ENCODE peak calls at places on chromosomes 3 and 15, in ten cellular contexts. One of them, this sample, is unnamed.

GRCh38 chr3:66138336-66139234 is 82.2 kb upstream of the SLC25A26 start:
- DNase-seq in dermis blood vessel endothelial cell: peak
- DNase-seq in G401: peak
- DNase-seq in uterus: peak
- DNase-seq in NCI-H774: peak
- DNase-seq in right cardiac atrium: peak
- DNase-seq in activated CD4-positive, CD25-positive, alpha-beta regulatory T cell: no peak
- DNase-seq in esophagus muscularis mucosa: no peak
- DNase-seq in T-cell: no peak
- DNase-seq in left cardiac atrium: peak
- DNase-seq in this sample: no peak

GRCh38 chr3:195080571-195081141 is 190.3 kb downstream of the XXYLT1 start:
- DNase-seq in dermis blood vessel endothelial cell: no peak
- DNase-seq in G401: peak
- DNase-seq in uterus: no peak
- DNase-seq in NCI-H774: no peak
- DNase-seq in right cardiac atrium: peak
- DNase-seq in activated CD4-positive, CD25-positive, alpha-beta regulatory T cell: no peak
- DNase-seq in esophagus muscularis mucosa: no peak
- DNase-seq in T-cell: no peak
- DNase-seq in left cardiac atrium: peak
- DNase-seq in this sample: no peak

GRCh38 chr15:29668120-29668602 is 154.1 kb downstream of the TJP1 start:
- DNase-seq in dermis blood vessel endothelial cell: peak
- DNase-seq in G401: peak
- DNase-seq in uterus: peak
- DNase-seq in NCI-H774: peak
- DNase-seq in right cardiac atrium: peak
- DNase-seq in activated CD4-positive, CD25-positive, alpha-beta regulatory T cell: no peak
- DNase-seq in esophagus muscularis mucosa: no peak
- DNase-seq in T-cell: no peak
- DNase-seq in left cardiac atrium: peak
- DNase-seq in this sample: peak

GRCh38 chr3:112038863-112039262 is 4.3 kb downstream of the TMPRSS7 start:
- DNase-seq in dermis blood vessel endothelial cell: peak
- DNase-seq in G401: no peak
- DNase-seq in uterus: no peak
- DNase-seq in NCI-H774: peak
- DNase-seq in right cardiac atrium: no peak
- DNase-seq in activated CD4-positive, CD25-positive, alpha-beta regulatory T cell: no peak
- DNase-seq in esophagus muscularis mucosa: peak
- DNase-seq in T-cell: no peak
- DNase-seq in left cardiac atrium: no peak
- DNase-seq in this sample: peak

GRCh38 chr15:78979456-78980320 is 34.8 kb upstream of the CTSH start:
- DNase-seq in dermis blood vessel endothelial cell: peak
- DNase-seq in G401: peak
- DNase-seq in uterus: peak
- DNase-seq in NCI-H774: peak
- DNase-seq in right cardiac atrium: peak
- DNase-seq in activated CD4-positive, CD25-positive, alpha-beta regulatory T cell: no peak
- DNase-seq in esophagus muscularis mucosa: no peak
- DNase-seq in T-cell: peak
- DNase-seq in left cardiac atrium: peak
- DNase-seq in this sample: peak

GRCh38 chr3:73733796-73734195 is 109.1 kb upstream of the PDZRN3 start:
- DNase-seq in dermis blood vessel endothelial cell: no peak
- DNase-seq in G401: no peak
- DNase-seq in uterus: no peak
- DNase-seq in NCI-H774: peak
- DNase-seq in right cardiac atrium: no peak
- DNase-seq in activated CD4-positive, CD25-positive, alpha-beta regulatory T cell: no peak
- DNase-seq in esophagus muscularis mucosa: no peak
- DNase-seq in T-cell: no peak
- DNase-seq in left cardiac atrium: no peak
- DNase-seq in this sample: no peak

GRCh38 chr15:57235186-57235585 is 141.1 kb upstream of the CGNL1 start:
- DNase-seq in dermis blood vessel endothelial cell: no peak
- DNase-seq in G401: no peak
- DNase-seq in uterus: no peak
- DNase-seq in NCI-H774: no peak
- DNase-seq in right cardiac atrium: no peak
- DNase-seq in activated CD4-positive, CD25-positive, alpha-beta regulatory T cell: no peak
- DNase-seq in esophagus muscularis mucosa: no peak
- DNase-seq in T-cell: no peak
- DNase-seq in left cardiac atrium: no peak
- DNase-seq in this sample: no peak

GRCh38 chr15:30649952-30650929 is 24.3 kb downstream of the ARHGAP11B start:
- DNase-seq in dermis blood vessel endothelial cell: peak
- DNase-seq in G401: no peak
- DNase-seq in uterus: no peak
- DNase-seq in NCI-H774: no peak
- DNase-seq in right cardiac atrium: no peak
- DNase-seq in activated CD4-positive, CD25-positive, alpha-beta regulatory T cell: no peak
- DNase-seq in esophagus muscularis mucosa: no peak
- DNase-seq in T-cell: no peak
- DNase-seq in left cardiac atrium: no peak
- DNase-seq in this sample: no peak

GRCh38 chr3:142894493-142894892 is 5.6 kb upstream of the PCOLCE2 start:
- DNase-seq in dermis blood vessel endothelial cell: no peak
- DNase-seq in G401: no peak
- DNase-seq in uterus: no peak
- DNase-seq in NCI-H774: no peak
- DNase-seq in right cardiac atrium: no peak
- DNase-seq in activated CD4-positive, CD25-positive, alpha-beta regulatory T cell: no peak
- DNase-seq in esophagus muscularis mucosa: peak
- DNase-seq in T-cell: no peak
- DNase-seq in left cardiac atrium: no peak
- DNase-seq in this sample: no peak

GRCh38 chr15:95724908-95725633 is 605.4 kb upstream of the NR2F2 start:
- DNase-seq in dermis blood vessel endothelial cell: no peak
- DNase-seq in G401: no peak
- DNase-seq in uterus: no peak
- DNase-seq in NCI-H774: no peak
- DNase-seq in right cardiac atrium: no peak
- DNase-seq in activated CD4-positive, CD25-positive, alpha-beta regulatory T cell: no peak
- DNase-seq in esophagus muscularis mucosa: no peak
- DNase-seq in T-cell: no peak
- DNase-seq in left cardiac atrium: no peak
- DNase-seq in this sample: no peak

GRCh38 chr15:71802770-71803169 is 7.6 kb upstream of the NR2E3 start:
- DNase-seq in dermis blood vessel endothelial cell: peak
- DNase-seq in G401: no peak
- DNase-seq in uterus: no peak
- DNase-seq in NCI-H774: no peak
- DNase-seq in right cardiac atrium: no peak
- DNase-seq in activated CD4-positive, CD25-positive, alpha-beta regulatory T cell: no peak
- DNase-seq in esophagus muscularis mucosa: no peak
- DNase-seq in T-cell: no peak
- DNase-seq in left cardiac atrium: no peak
- DNase-seq in this sample: no peak

GRCh38 chr3:57228734-57229505 is 1.4 kb downstream of the APPL1 start:
- DNase-seq in dermis blood vessel endothelial cell: peak
- DNase-seq in G401: no peak
- DNase-seq in uterus: no peak
- DNase-seq in NCI-H774: no peak
- DNase-seq in right cardiac atrium: no peak
- DNase-seq in activated CD4-positive, CD25-positive, alpha-beta regulatory T cell: no peak
- DNase-seq in esophagus muscularis mucosa: no peak
- DNase-seq in T-cell: no peak
- DNase-seq in left cardiac atrium: no peak
- DNase-seq in this sample: no peak

GRCh38 chr3:112569265-112569664 is 7.4 kb downstream of the SLC35A5 start:
- DNase-seq in dermis blood vessel endothelial cell: peak
- DNase-seq in G401: no peak
- DNase-seq in uterus: no peak
- DNase-seq in NCI-H774: no peak
- DNase-seq in right cardiac atrium: no peak
- DNase-seq in activated CD4-positive, CD25-positive, alpha-beta regulatory T cell: no peak
- DNase-seq in esophagus muscularis mucosa: no peak
- DNase-seq in T-cell: no peak
- DNase-seq in left cardiac atrium: no peak
- DNase-seq in this sample: no peak

GRCh38 chr15:74749832-74750231 is 1.2 kb downstream of the CYP1A2 start:
- DNase-seq in dermis blood vessel endothelial cell: no peak
- DNase-seq in G401: no peak
- DNase-seq in uterus: no peak
- DNase-seq in NCI-H774: no peak
- DNase-seq in right cardiac atrium: no peak
- DNase-seq in activated CD4-positive, CD25-positive, alpha-beta regulatory T cell: no peak
- DNase-seq in esophagus muscularis mucosa: no peak
- DNase-seq in T-cell: no peak
- DNase-seq in left cardiac atrium: no peak
- DNase-seq in this sample: no peak

GRCh38 chr3:8981296-8981695 is 18.0 kb upstream of the RAD18 start:
- DNase-seq in dermis blood vessel endothelial cell: no peak
- DNase-seq in G401: no peak
- DNase-seq in uterus: no peak
- DNase-seq in NCI-H774: no peak
- DNase-seq in right cardiac atrium: no peak
- DNase-seq in activated CD4-positive, CD25-positive, alpha-beta regulatory T cell: no peak
- DNase-seq in esophagus muscularis mucosa: no peak
- DNase-seq in T-cell: no peak
- DNase-seq in left cardiac atrium: no peak
- DNase-seq in this sample: no peak

GRCh38 chr3:74750901-74751300 is 136.4 kb upstream of the CNTN3 start:
- DNase-seq in dermis blood vessel endothelial cell: no peak
- DNase-seq in G401: no peak
- DNase-seq in uterus: no peak
- DNase-seq in NCI-H774: no peak
- DNase-seq in right cardiac atrium: peak
- DNase-seq in activated CD4-positive, CD25-positive, alpha-beta regulatory T cell: no peak
- DNase-seq in esophagus muscularis mucosa: no peak
- DNase-seq in T-cell: no peak
- DNase-seq in left cardiac atrium: no peak
- DNase-seq in this sample: no peak

GRCh38 chr15:24823473-24823872 is 131.3 kb upstream of the SNRPN start:
- DNase-seq in dermis blood vessel endothelial cell: no peak
- DNase-seq in G401: peak
- DNase-seq in uterus: no peak
- DNase-seq in NCI-H774: no peak
- DNase-seq in right cardiac atrium: peak
- DNase-seq in activated CD4-positive, CD25-positive, alpha-beta regulatory T cell: no peak
- DNase-seq in esophagus muscularis mucosa: no peak
- DNase-seq in T-cell: no peak
- DNase-seq in left cardiac atrium: peak
- DNase-seq in this sample: no peak

GRCh38 chr15:66673410-66674322 is 28.4 kb upstream of the SMAD6 start:
- DNase-seq in dermis blood vessel endothelial cell: no peak
- DNase-seq in G401: peak
- DNase-seq in uterus: no peak
- DNase-seq in NCI-H774: peak
- DNase-seq in right cardiac atrium: peak
- DNase-seq in activated CD4-positive, CD25-positive, alpha-beta regulatory T cell: no peak
- DNase-seq in esophagus muscularis mucosa: no peak
- DNase-seq in T-cell: no peak
- DNase-seq in left cardiac atrium: peak
- DNase-seq in this sample: no peak

GRCh38 chr3:13215940-13216546 is 142.8 kb upstream of the IQSEC1 start:
- DNase-seq in dermis blood vessel endothelial cell: no peak
- DNase-seq in G401: no peak
- DNase-seq in uterus: no peak
- DNase-seq in NCI-H774: no peak
- DNase-seq in right cardiac atrium: no peak
- DNase-seq in activated CD4-positive, CD25-positive, alpha-beta regulatory T cell: no peak
- DNase-seq in esophagus muscularis mucosa: no peak
- DNase-seq in T-cell: no peak
- DNase-seq in left cardiac atrium: no peak
- DNase-seq in this sample: no peak

GRCh38 chr3:16509721-16510619 is 3.5 kb downstream of the RFTN1 start:
- DNase-seq in dermis blood vessel endothelial cell: no peak
- DNase-seq in G401: no peak
- DNase-seq in uterus: no peak
- DNase-seq in NCI-H774: no peak
- DNase-seq in right cardiac atrium: no peak
- DNase-seq in activated CD4-positive, CD25-positive, alpha-beta regulatory T cell: no peak
- DNase-seq in esophagus muscularis mucosa: no peak
- DNase-seq in T-cell: no peak
- DNase-seq in left cardiac atrium: no peak
- DNase-seq in this sample: no peak

GRCh38 chr15:75449585-75450306 is 1.7 kb downstream of the SIN3A start:
- DNase-seq in dermis blood vessel endothelial cell: no peak
- DNase-seq in G401: no peak
- DNase-seq in uterus: no peak
- DNase-seq in NCI-H774: no peak
- DNase-seq in right cardiac atrium: no peak
- DNase-seq in activated CD4-positive, CD25-positive, alpha-beta regulatory T cell: no peak
- DNase-seq in esophagus muscularis mucosa: no peak
- DNase-seq in T-cell: no peak
- DNase-seq in left cardiac atrium: no peak
- DNase-seq in this sample: no peak

GRCh38 chr3:144185291-144185690 is 213.7 kb downstream of the DIPK2A start:
- DNase-seq in dermis blood vessel endothelial cell: no peak
- DNase-seq in G401: no peak
- DNase-seq in uterus: no peak
- DNase-seq in NCI-H774: no peak
- DNase-seq in right cardiac atrium: no peak
- DNase-seq in activated CD4-positive, CD25-positive, alpha-beta regulatory T cell: no peak
- DNase-seq in esophagus muscularis mucosa: no peak
- DNase-seq in T-cell: no peak
- DNase-seq in left cardiac atrium: no peak
- DNase-seq in this sample: no peak

This sample was measured in keratinocyte.